ENCODE peak calls at places on chromosomes 13 and 19, in nine cellular contexts. K is heart left ventricle, B is colonic mucosa, A is esophagus muscularis mucosa, L is thyroid gland, H is PC-3, T is small intestine, I is neural progenitor cell, M is uterus. Y is an unnamed sample. For H3K27me3 and H3K4me1, the result is how much of the 10 kb centered on the place peaks cover.

GRCh38 chr13:82698941-82699340 is 1183.3 kb downstream of the SLITRK1 start:
- DNase-seq in K (no peak), M (no peak), H (peak), I (no peak), L (no peak), A (no peak), T (no peak), B (no peak), Y (no peak)

GRCh38 chr19:43784981-43785808 is 4.4 kb upstream of the KCNN4 start:
- DNase-seq in L (peak), T (peak), H (peak), I (peak), B (peak), M (no peak), K (peak), A (no peak), Y (peak)

GRCh38 chr19:342801-343421 is 1.7 kb downstream of the MIER2 start:
- DNase-seq in A (no peak), H (peak), M (peak), K (peak), B (peak), I (no peak), T (no peak), L (peak), Y (peak)

GRCh38 chr13:84645196-84646071 is 763.2 kb upstream of the SLITRK1 start:
- DNase-seq in I (no peak), T (no peak), H (no peak), K (no peak), B (no peak), L (peak), A (no peak), M (no peak), Y (no peak)

GRCh38 chr13:77980592-77980991 is 62.0 kb upstream of the EDNRB start:
- DNase-seq in A (no peak), K (peak), M (no peak), B (no peak), I (peak), H (peak), L (no peak), T (no peak), Y (no peak)

GRCh38 chr19:33508941-33509614 is 12.5 kb downstream of the PEPD start:
- DNase-seq in B (no peak), T (no peak), M (no peak), I (no peak), L (no peak), K (no peak), H (no peak), A (no peak), Y (no peak)

GRCh38 chr13:111353508-111353907 is 33.1 kb downstream of the TEX29 start:
- DNase-seq in K (no peak), M (no peak), A (peak), I (no peak), H (no peak), T (no peak), B (no peak), L (no peak), Y (no peak)

GRCh38 chr19:6733338-6734095 is 3.9 kb downstream of the GPR108 start:
- DNase-seq in H (no peak), A (no peak), T (no peak), L (no peak), I (no peak), K (no peak), B (no peak), M (no peak), Y (no peak)

GRCh38 chr19:33241530-33242101 is 16.0 kb upstream of the SLC7A10 start:
- DNase-seq in A (no peak), K (no peak), I (peak), L (peak), T (peak), B (peak), H (peak), M (peak), Y (peak)

GRCh38 chr13:41456768-41457588 is at the start of gene RGCC:
- DNase-seq in I (peak), L (peak), K (peak), M (peak), H (peak), B (peak), T (peak), A (no peak), Y (peak)

GRCh38 chr13:109182777-109183465 is 553.5 kb downstream of the MYO16 start:
- DNase-seq in B (no peak), L (no peak), A (no peak), M (no peak), I (no peak), T (no peak), H (no peak), K (no peak), Y (no peak)

GRCh38 chr13:23384111-23384510 is 49.4 kb downstream of the SACS start:
- DNase-seq in H (peak), A (no peak), K (no peak), I (no peak), B (no peak), L (no peak), M (no peak), T (no peak), Y (no peak)

GRCh38 chr13:99307247-99307646 is at the start of gene GPR183:
- DNase-seq in H (no peak), L (no peak), A (no peak), I (no peak), M (no peak), T (peak), K (no peak), B (no peak), Y (no peak)

GRCh38 chr13:113112893-113113845 is 7.6 kb downstream of the F7 start:
- DNase-seq in K (peak), M (peak), A (no peak), L (no peak), B (no peak), T (no peak), I (no peak), H (no peak), Y (peak)

GRCh38 chr13:45040626-45041025 is 51.3 kb downstream of the GPALPP1 start:
- DNase-seq in M (no peak), L (no peak), A (no peak), T (no peak), K (no peak), I (no peak), H (peak), B (no peak), Y (no peak)

GRCh38 chr19:3796358-3796757 is 10.2 kb upstream of the MATK start:
- DNase-seq in B (no peak), M (no peak), T (no peak), I (no peak), K (no peak), L (no peak), A (no peak), H (no peak), Y (no peak)

GRCh38 chr13:37681295-37682032 is 82.9 kb upstream of the POSTN start:
- DNase-seq in H (peak), B (no peak), I (no peak), A (no peak), T (peak), M (no peak), K (no peak), L (no peak), Y (no peak)

GRCh38 chr13:47094734-47095434 is 198.0 kb upstream of the HTR2A start:
- DNase-seq in H (no peak), L (no peak), M (no peak), I (no peak), A (no peak), B (no peak), K (no peak), T (no peak), Y (no peak)

GRCh38 chr19:33902802-33903488 is 106.3 kb downstream of the KCTD15 start:
- DNase-seq in K (no peak), L (no peak), H (no peak), A (no peak), I (no peak), B (peak), T (no peak), M (no peak), Y (no peak)

GRCh38 chr19:4362871-4363545 is 19.6 kb downstream of the MPND start:
- DNase-seq in K (no peak), B (no peak), A (no peak), T (peak), I (peak), H (peak), L (no peak), M (no peak), Y (no peak)

GRCh38 chr13:109666656-109667448 is 119.5 kb downstream of the IRS2 start:
- DNase-seq in H (peak), A (peak), M (no peak), T (no peak), I (no peak), B (no peak), K (no peak), L (no peak), Y (no peak)

GRCh38 chr13:31236211-31236786 is 36.5 kb downstream of the B3GLCT start:
- DNase-seq in T (peak), L (no peak), I (peak), A (no peak), M (peak), B (no peak), H (peak), K (no peak), Y (no peak)

GRCh38 chr13:73216381-73216831 is 157.6 kb downstream of the KLF5 start:
- DNase-seq in L (no peak), T (peak), M (peak), H (no peak), I (no peak), B (no peak), K (no peak), A (no peak), Y (no peak)

GRCh38 chr13:34941436-34941834 is 635 bp upstream of the NBEA start:
- DNase-seq in T (no peak), L (no peak), B (no peak), I (no peak), H (no peak), M (no peak), K (no peak), A (no peak), Y (no peak)
- H3K4me3 ChIP-seq in T (peak), L (peak), B (peak), I (peak), H (peak), M (peak), K (peak), A (peak), Y (peak)

DNA sequence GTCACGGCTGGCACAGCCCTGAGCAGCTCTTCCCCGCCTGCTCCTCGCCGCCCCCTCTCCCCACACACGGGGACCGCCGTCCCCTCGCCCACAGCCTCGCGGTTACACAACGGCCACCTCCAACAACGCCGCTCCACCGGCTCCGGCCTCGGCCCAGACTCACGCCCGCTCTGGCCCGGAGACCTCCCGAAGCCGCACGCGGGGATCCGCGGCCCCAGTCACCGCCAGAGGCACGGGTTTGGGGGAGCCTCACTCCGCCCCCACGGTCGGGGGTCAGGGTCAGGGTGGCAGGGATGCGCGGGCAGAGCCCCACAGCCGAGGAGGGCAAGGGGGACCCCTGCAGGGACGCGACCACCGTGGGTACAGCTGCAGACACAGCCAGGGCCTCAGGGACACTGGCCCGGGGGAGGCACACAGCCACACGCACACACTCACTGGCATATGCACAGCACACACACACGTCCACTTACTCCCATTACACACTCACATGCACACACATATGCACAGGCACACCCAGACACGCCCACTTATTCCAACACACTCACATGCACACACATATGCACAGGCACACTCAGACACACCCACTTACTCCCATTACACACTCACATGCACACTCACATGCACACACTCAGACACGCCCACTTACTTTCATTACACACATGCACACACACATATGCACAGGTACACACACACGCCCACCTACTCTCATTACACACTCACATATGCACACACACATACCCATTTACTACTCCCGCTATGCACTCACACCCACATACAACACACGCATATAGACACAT is 1.6 kb downstream of the TTYH1 start:
- DNase-seq in I (peak), L (no peak), K (no peak), T (no peak), A (no peak), H (no peak), M (no peak), B (no peak), Y (no peak)
- H3K27me3 ChIP-seq in I (under half), L (under half), K (half or more), T (under half), A (under half), H (under half), M (under half), B (under half), Y (under half)

GRCh38 chr19:35213678-35214632 is 14.6 kb downstream of the FAM187B start:
- DNase-seq in M (peak), A (no peak), K (peak), L (peak), H (peak), B (peak), I (no peak), T (peak), Y (peak)

GRCh38 chr19:35214766-35215422 is 13.6 kb downstream of the FAM187B start:
- DNase-seq in K (no peak), I (no peak), M (no peak), A (no peak), L (no peak), T (no peak), H (no peak), B (no peak), Y (no peak)

GRCh38 chr19:35216833-35217707 is 11.5 kb downstream of the FAM187B start:
- DNase-seq in H (peak), B (peak), A (no peak), K (no peak), M (no peak), T (no peak), I (no peak), L (no peak), Y (no peak)

GRCh38 chr19:35219008-35219407 is 9.5 kb downstream of the FAM187B start:
- DNase-seq in H (no peak), T (no peak), K (no peak), M (no peak), A (no peak), L (no peak), B (no peak), I (no peak), Y (no peak)

GRCh38 chr19:35216026-35216832 is 12.3 kb downstream of the FAM187B start:
- DNase-seq in M (no peak), A (no peak), T (no peak), I (no peak), L (no peak), B (no peak), H (no peak), K (no peak), Y (no peak)
- H3K4me1 ChIP-seq in M (under half), A (under half), T (under half), I (under half), L (under half), B (under half), H (under half), K (under half), Y (under half)

GRCh38 chr13:27005556-27005955 is 166.1 kb downstream of the USP12 start:
- DNase-seq in L (no peak), B (no peak), M (no peak), I (peak), H (no peak), T (no peak), A (no peak), K (no peak), Y (no peak)

GRCh38 chr13:27005976-27006518 is 165.6 kb downstream of the USP12 start:
- DNase-seq in B (no peak), I (no peak), L (no peak), H (no peak), A (no peak), T (no peak), K (no peak), M (no peak), Y (no peak)

GRCh38 chr13:27004866-27005265 is 166.7 kb downstream of the USP12 start:
- DNase-seq in T (no peak), H (no peak), A (no peak), B (no peak), I (no peak), M (no peak), K (no peak), L (no peak), Y (no peak)

GRCh38 chr13:27007166-27007565 is 164.4 kb downstream of the USP12 start:
- DNase-seq in L (no peak), I (peak), H (no peak), M (no peak), B (peak), T (no peak), A (no peak), K (no peak), Y (no peak)

GRCh38 chr13:27006519-27007161 is 165.0 kb downstream of the USP12 start:
- DNase-seq in M (no peak), B (peak), L (no peak), K (no peak), A (no peak), I (peak), T (peak), H (peak), Y (no peak)
- H3K4me3 ChIP-seq in M (no peak), B (peak), L (peak), K (peak), A (peak), I (peak), T (peak), H (peak), Y (peak)

DNA sequence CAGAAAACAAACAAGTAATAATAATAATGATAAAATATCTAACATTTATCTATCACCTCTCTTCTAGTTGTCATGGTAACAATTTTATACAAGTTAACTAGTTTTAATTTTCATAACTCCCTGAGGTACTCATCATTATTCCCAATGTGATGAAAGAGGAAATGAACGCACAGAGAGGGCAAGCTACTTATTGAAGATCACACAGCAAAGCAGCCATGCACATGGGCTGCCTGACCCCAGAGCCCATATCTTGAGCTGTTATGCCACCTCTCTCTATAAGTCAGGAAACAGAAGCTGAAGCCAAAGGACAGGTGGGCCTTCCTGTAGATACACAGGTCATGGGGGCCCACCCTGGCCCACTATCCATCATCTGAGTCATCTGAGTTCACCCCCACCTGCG is 4.9 kb upstream of the KLK4 start:
- DNase-seq in K (no peak), L (no peak), I (no peak), A (no peak), H (no peak), T (no peak), B (no peak), M (no peak), Y (no peak)
- H3K27me3 ChIP-seq in K (half or more), L (under half), I (half or more), A (under half), H (half or more), T (under half), B (under half), M (under half), Y (under half)